ENCODE peak calls at places on chromosomes 16 and 17, in six cellular contexts. H is neural progenitor cell, L is prostate gland, O is colonic mucosa, F is K562, W is cardiac muscle cell. Q is an unnamed sample. For H3K36me3, the result is how much of the 10 kb centered on the place peaks cover.

GRCh38 chr16:17068524-17068923 is 402.2 kb downstream of the XYLT1 start:
- DNase-seq in F (no peak), L (no peak), O (no peak), W (no peak), H (no peak), Q (no peak)

GRCh38 chr16:64362193-64362592 is 759.7 kb downstream of the CDH11 start:
- DNase-seq in F (no peak), L (no peak), H (no peak), W (no peak), O (no peak), Q (no peak)

GRCh38 chr17:48576479-48577309 is 1.5 kb downstream of the HOXB4 start:
- DNase-seq in F (peak), W (peak), H (peak), O (no peak), L (no peak), Q (no peak)

GRCh38 chr16:2194166-2194834 is 2.1 kb downstream of the CASKIN1 start:
- DNase-seq in L (no peak), W (peak), H (peak), O (no peak), F (no peak), Q (no peak)

GRCh38 chr16:2970563-2970962 is 1.4 kb downstream of the PAQR4 start:
- DNase-seq in F (no peak), O (no peak), H (no peak), W (no peak), L (no peak), Q (no peak)

GRCh38 chr17:7842950-7843535 is 9.0 kb downstream of the KDM6B start:
- DNase-seq in W (peak), H (peak), O (peak), L (peak), F (no peak), Q (peak)

GRCh38 chr17:66950886-66951604 is 13.5 kb upstream of the CACNG4 start:
- DNase-seq in W (no peak), O (no peak), H (no peak), F (no peak), L (no peak), Q (no peak)

GRCh38 chr16:81473561-81473960 is 29.0 kb downstream of the CMIP start:
- DNase-seq in L (no peak), H (no peak), W (peak), F (no peak), O (no peak), Q (no peak)

GRCh38 chr17:59435238-59435637 is 103.8 kb downstream of the YPEL2 start:
- DNase-seq in L (no peak), H (no peak), O (no peak), F (no peak), W (peak), Q (no peak)

GRCh38 chr17:77529328-77529650 is 388.5 kb downstream of the SEC14L1 start:
- DNase-seq in L (no peak), F (no peak), H (no peak), W (no peak), O (no peak), Q (no peak)

GRCh38 chr17:8326591-8327583 is 12.8 kb upstream of the ODF4 start:
- DNase-seq in H (peak), F (peak), L (no peak), O (no peak), W (peak), Q (peak)

GRCh38 chr16:88479795-88480760 is 27.0 kb downstream of the ZFPM1 start:
- DNase-seq in L (no peak), W (no peak), F (no peak), O (no peak), H (no peak), Q (no peak)

GRCh38 chr17:58643147-58643546 is 48.7 kb downstream of the TEX14 start:
- DNase-seq in W (peak), H (no peak), L (no peak), F (no peak), O (no peak), Q (no peak)

DNA sequence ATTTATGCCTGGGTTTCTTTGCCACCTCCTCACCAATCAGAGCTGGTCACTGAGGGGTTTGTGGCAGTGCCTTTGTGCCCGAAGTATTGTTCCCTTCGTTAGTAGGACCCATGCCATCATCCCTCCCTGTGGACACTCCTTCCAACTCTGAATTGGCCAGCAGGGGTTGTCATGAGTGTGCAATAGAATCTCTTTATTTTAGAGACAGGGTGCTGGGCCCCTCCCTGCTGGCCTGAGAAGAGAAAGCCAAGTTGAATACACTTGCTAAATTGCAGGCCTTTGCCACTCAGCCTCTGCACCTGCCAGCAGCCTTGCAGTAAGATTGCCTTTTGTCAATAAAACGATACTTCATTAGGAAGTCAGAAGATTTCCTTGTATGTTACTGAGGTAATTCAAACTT is 40.7 kb upstream of the SLC12A3 start:
- DNase-seq in O (peak), H (peak), W (no peak), F (no peak), L (no peak), Q (no peak)
- TF ChIP-seq CTCF in O (peak), H (peak), W (peak), F (peak), L (no peak), Q (no peak)

GRCh38 chr17:28555022-28555421 is 2.6 kb upstream of the UNC119 start:
- DNase-seq in H (no peak), W (no peak), O (no peak), F (no peak), L (no peak), Q (no peak)
- H3K36me3 ChIP-seq in H (under half), W (under half), O (under half), F (half or more), L (under half), Q (under half)

GRCh38 chr16:19133600-19133999 is 19.8 kb downstream of the ITPRIPL2 start:
- DNase-seq in H (no peak), O (no peak), F (no peak), L (no peak), W (no peak), Q (no peak)
- TF ChIP-seq CTCF in H (no peak), O (no peak), F (no peak), L (no peak), W (no peak), Q (no peak)

GRCh38 chr17:16135461-16135860 is 79.9 kb downstream of the NCOR1 start:
- DNase-seq in F (no peak), H (no peak), L (no peak), W (no peak), O (no peak), Q (no peak)
- H3K36me3 ChIP-seq in F (under half), H (under half), L (under half), W (under half), O (under half), Q (under half)

GRCh38 chr17:79027925-79028491 is 4.0 kb downstream of the C1QTNF1 start:
- DNase-seq in F (no peak), H (no peak), W (peak), L (no peak), O (no peak), Q (no peak)

GRCh38 chr17:79028496-79029326 is 4.7 kb downstream of the C1QTNF1 start:
- DNase-seq in W (no peak), H (no peak), F (no peak), O (no peak), L (no peak), Q (no peak)

GRCh38 chr17:79031996-79032875 is 8.3 kb downstream of the C1QTNF1 start:
- DNase-seq in O (no peak), L (no peak), W (no peak), F (no peak), H (no peak), Q (no peak)

GRCh38 chr17:79027274-79027924 is 3.4 kb downstream of the C1QTNF1 start:
- DNase-seq in O (no peak), H (no peak), L (no peak), W (no peak), F (no peak), Q (peak)

GRCh38 chr17:79029327-79030009 is 5.5 kb downstream of the C1QTNF1 start:
- DNase-seq in O (no peak), W (no peak), F (no peak), L (no peak), H (no peak), Q (no peak)
- TF ChIP-seq CTCF in O (no peak), W (no peak), F (no peak), L (no peak), H (no peak), Q (no peak)

GRCh38 chr16:71927383-71927782 is 32.1 kb downstream of the IST1 start:
- DNase-seq in O (peak), F (no peak), W (peak), L (peak), H (no peak), Q (no peak)
- H3K36me3 ChIP-seq in O (under half), F (half or more), W (half or more), L (under half), H (under half), Q (under half)

GRCh38 chr16:55035037-55035436 is 104.4 kb downstream of the IRX5 start:
- DNase-seq in L (no peak), F (peak), H (peak), O (peak), W (peak), Q (peak)
- TF ChIP-seq CTCF in L (no peak), F (peak), H (peak), O (peak), W (peak), Q (peak)

GRCh38 chr16:24944206-24944605 is 71.0 kb downstream of the ARHGAP17 start:
- DNase-seq in F (no peak), H (no peak), W (no peak), L (no peak), O (no peak), Q (no peak)
- H3K36me3 ChIP-seq in F (half or more), H (under half), W (under half), L (under half), O (under half), Q (under half)

GRCh38 chr16:66560107-66560506 is 6.1 kb upstream of the CMTM1 start:
- DNase-seq in W (no peak), L (no peak), F (no peak), O (no peak), H (no peak), Q (no peak)

GRCh38 chr16:66563574-66564334 is 2.5 kb upstream of the CMTM1 start:
- DNase-seq in O (no peak), W (no peak), L (no peak), F (no peak), H (no peak), Q (no peak)

GRCh38 chr16:66562986-66563385 is 3.3 kb upstream of the CMTM1 start:
- DNase-seq in W (no peak), H (no peak), L (no peak), O (no peak), F (no peak), Q (no peak)

GRCh38 chr16:66561381-66562080 is 4.7 kb upstream of the CMTM1 start:
- DNase-seq in L (no peak), O (no peak), W (no peak), H (no peak), F (no peak), Q (no peak)

DNA sequence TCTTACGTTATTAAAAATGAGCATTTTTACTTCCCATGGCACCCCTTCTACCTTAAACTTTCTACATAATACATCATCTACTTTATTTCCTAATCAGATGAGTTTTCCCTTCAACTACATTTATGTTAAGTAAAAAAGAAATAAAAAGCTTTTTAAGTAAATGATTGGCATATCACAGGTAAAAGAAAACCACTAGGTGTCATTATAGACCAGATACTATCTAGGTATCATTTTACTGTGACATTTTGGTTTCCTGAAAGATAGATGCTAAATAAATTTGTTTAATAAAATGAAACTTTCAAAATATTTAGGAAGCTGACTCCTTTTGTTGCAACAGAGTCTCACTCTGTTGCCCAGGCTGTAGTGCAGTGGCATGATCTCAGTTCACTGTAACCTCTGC is 3.8 kb upstream of the CMTM1 start:
- DNase-seq in W (no peak), H (no peak), F (no peak), L (no peak), O (no peak), Q (no peak)
- TF ChIP-seq CTCF in W (no peak), H (no peak), F (no peak), L (no peak), O (no peak), Q (no peak)

DNA sequence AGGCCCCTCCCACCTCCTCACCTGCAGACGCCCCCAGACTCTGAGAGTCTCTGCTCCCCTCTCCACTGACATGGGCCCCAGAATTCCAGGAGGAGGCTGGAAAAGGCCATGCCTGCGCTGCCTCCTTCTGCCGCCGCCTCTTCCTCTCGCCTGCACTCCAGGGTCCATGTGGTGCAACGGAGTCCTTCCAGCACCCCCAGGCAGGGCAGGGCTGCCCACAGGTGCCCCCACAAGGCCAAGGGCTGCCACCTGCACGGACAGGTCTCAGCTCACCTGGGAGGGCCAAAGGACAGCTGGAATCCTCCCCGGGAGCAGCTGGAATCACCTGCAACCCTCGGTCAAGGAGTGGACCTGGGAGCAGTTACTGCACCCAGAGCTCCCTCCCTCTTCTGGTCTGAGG is 194.9 kb downstream of the RBFOX3 start:
- DNase-seq in O (no peak), F (no peak), W (no peak), L (no peak), H (no peak), Q (no peak)
- H3K36me3 ChIP-seq in O (under half), F (under half), W (under half), L (under half), H (under half), Q (under half)

Q was measured in pancreas.